ENCODE peak calls at places on chromosome 15, in ten cellular contexts. N is tibial nerve; O is suprapubic skin; I is fibroblast of lung; L is CD8-positive, alpha-beta memory T cell; C is GM23338; E is GM23248; T is OCI-LY7; U is spleen; S is IMR-90. Y is an unnamed sample.

GRCh38 chr15:85485956-85486567 is 105.7 kb downstream of the AKAP13 start:
- DNase-seq in O (no peak), E (peak; percentile 62), L (peak; percentile 56), N (peak; percentile 91), S (peak; percentile 81), I (peak; percentile 82), T (peak; percentile 81), C (peak; percentile 82), U (no peak), Y (no peak)

GRCh38 chr15:33654859-33655258 is 313.4 kb upstream of the CHRM5 start:
- DNase-seq in U (no peak), L (no peak), N (no peak), E (peak; percentile 38), O (no peak), C (peak; percentile 57), T (no peak), I (no peak), S (no peak), Y (no peak)

GRCh38 chr15:27509014-27509413 is 538.0 kb downstream of the GABRG3 start:
- DNase-seq in E (no peak), I (no peak), O (no peak), U (no peak), T (no peak), C (peak; percentile 35), L (no peak), S (no peak), N (no peak), Y (no peak)

GRCh38 chr15:83904107-83904720 is 250.3 kb downstream of the ADAMTSL3 start:
- DNase-seq in C (no peak), L (no peak), I (peak; percentile 85), N (peak; percentile 38), E (peak; percentile 65), O (no peak), U (no peak), S (peak; percentile 59), T (no peak), Y (no peak)

GRCh38 chr15:89330119-89330518 is 4.5 kb downstream of the POLG start:
- DNase-seq in E (no peak), T (no peak), U (no peak), L (no peak), I (no peak), N (no peak), S (no peak), O (peak; percentile 59), C (no peak), Y (no peak)

GRCh38 chr15:90174140-90174891 is 26.8 kb upstream of the SEMA4B start:
- DNase-seq in C (peak; percentile 39), O (peak; percentile 88), S (no peak), I (peak; percentile 48), T (no peak), N (peak; percentile 83), E (peak; percentile 45), L (no peak), U (no peak), Y (no peak)

GRCh38 chr15:79357566-79357965 is 46.7 kb downstream of the TMED3 start:
- DNase-seq in O (no peak), S (no peak), L (no peak), E (no peak), N (no peak), U (no peak), I (no peak), T (no peak), C (no peak), Y (no peak)

GRCh38 chr15:39016706-39017105 is 452.1 kb upstream of the RASGRP1 start:
- DNase-seq in U (no peak), I (peak; percentile 51), C (no peak), N (no peak), E (peak; percentile 54), T (no peak), S (peak; percentile 91), O (no peak), L (no peak), Y (no peak)

GRCh38 chr15:67067930-67068542 is 2.6 kb downstream of the SMAD3 start:
- DNase-seq in O (no peak), E (peak; percentile 56), N (no peak), U (no peak), C (no peak), T (no peak), I (no peak), L (no peak), S (peak; percentile 32), Y (no peak)

GRCh38 chr15:35986072-35986666 is 440.2 kb upstream of the DPH6 start:
- DNase-seq in O (no peak), E (no peak), T (no peak), C (no peak), U (peak; percentile 71), I (peak; percentile 15), N (peak; percentile 9), L (no peak), S (peak; percentile 4), Y (no peak)

GRCh38 chr15:93105510-93105909 is 16.5 kb upstream of the RGMA start:
- DNase-seq in L (no peak), O (no peak), E (no peak), T (no peak), C (no peak), U (no peak), I (no peak), N (no peak), S (no peak), Y (no peak)

GRCh38 chr15:31361764-31362120 is 35.1 kb downstream of the KLF13 start:
- DNase-seq in N (no peak), S (no peak), O (no peak), L (no peak), T (no peak), U (no peak), E (no peak), C (peak; percentile 48), I (peak; percentile 8), Y (no peak)

GRCh38 chr15:94324117-94324826 is 92.9 kb downstream of the MCTP2 start:
- DNase-seq in S (peak; percentile 65), T (peak; percentile 86), N (peak; percentile 17), U (no peak), I (peak; percentile 71), C (peak; percentile 74), L (peak; percentile 45), E (peak; percentile 71), O (no peak), Y (no peak)

GRCh38 chr15:36370735-36371115 is 208.7 kb upstream of the CDIN1 start:
- DNase-seq in C (no peak), O (no peak), N (no peak), S (peak; percentile 88), I (peak; percentile 68), L (no peak), U (no peak), T (no peak), E (peak; percentile 77), Y (no peak)

GRCh38 chr15:58269455-58270414 is 131.6 kb downstream of the AQP9 start:
- DNase-seq in C (peak; percentile 85), E (peak; percentile 77), I (peak; percentile 74), O (no peak), L (peak; percentile 48), N (peak; percentile 30), T (peak; percentile 60), U (no peak), S (peak; percentile 71), Y (no peak)

GRCh38 chr15:82873000-82873680 is 63.7 kb downstream of the WHAMM start:
- DNase-seq in T (no peak), C (no peak), S (no peak), L (no peak), E (no peak), U (no peak), N (no peak), O (peak; percentile 70), I (no peak), Y (peak; percentile 48)

GRCh38 chr15:96838088-96838487 is 507.6 kb downstream of the NR2F2 start:
- DNase-seq in T (no peak), U (no peak), I (peak; percentile 54), E (no peak), S (no peak), L (no peak), O (no peak), C (no peak), N (no peak), Y (no peak)

GRCh38 chr15:96177279-96177678 is 153.2 kb upstream of the NR2F2 start:
- DNase-seq in U (no peak), O (no peak), I (no peak), T (no peak), C (no peak), E (peak; percentile 3), S (no peak), N (no peak), L (no peak), Y (no peak)

GRCh38 chr15:52645916-52646315 is 33.3 kb downstream of the ATOSA start:
- DNase-seq in N (no peak), T (no peak), S (no peak), L (no peak), U (no peak), I (no peak), E (no peak), C (no peak), O (no peak), Y (no peak)

GRCh38 chr15:79943820-79944219 is 27.2 kb downstream of the BCL2A1 start:
- DNase-seq in I (peak; percentile 85), U (no peak), L (no peak), N (no peak), E (peak; percentile 61), C (no peak), S (peak; percentile 92), T (no peak), O (no peak), Y (no peak)

GRCh38 chr15:80156176-80156720 is 3.4 kb downstream of the FAH start:
- DNase-seq in T (no peak), S (no peak), E (no peak), N (no peak), U (no peak), C (no peak), I (no peak), O (no peak), L (no peak), Y (no peak)

GRCh38 chr15:74791667-74792066 is 9.8 kb downstream of the CSK start:
- DNase-seq in I (no peak), C (no peak), U (peak; percentile 80), N (no peak), T (no peak), E (no peak), S (no peak), O (no peak), L (no peak), Y (no peak)
- H3K4me1 ChIP-seq in I (peaks cover 45% of the 10 kb centered on the region), C (peaks cover 25% of the 10 kb centered on the region), U (peaks cover 98% of the 10 kb centered on the region), N (no peaks in the 10 kb centered on the region), T (peaks cover 97% of the 10 kb centered on the region), E (peaks cover 24% of the 10 kb centered on the region), S (peaks cover 24% of the 10 kb centered on the region), O (peaks cover 73% of the 10 kb centered on the region), L (peaks cover 99% of the 10 kb centered on the region), Y (peaks cover 51% of the 10 kb centered on the region)

GRCh38 chr15:42218953-42219596 is 11.0 kb upstream of the VPS39 start:
- DNase-seq in I (no peak), C (no peak), S (no peak), U (no peak), T (peak; percentile 57), L (no peak), O (no peak), E (no peak), N (no peak), Y (no peak)
- H3K36me3 ChIP-seq in I (peaks cover 5% of the 10 kb centered on the region), C (peaks cover 34% of the 10 kb centered on the region), S (peaks cover 29% of the 10 kb centered on the region), U (no peaks in the 10 kb centered on the region), T (peaks cover 52% of the 10 kb centered on the region), L (peaks cover 29% of the 10 kb centered on the region), O (peaks cover 85% of the 10 kb centered on the region), E (peaks cover 68% of the 10 kb centered on the region), N (no peaks in the 10 kb centered on the region), Y (peaks cover 76% of the 10 kb centered on the region)

GRCh38 chr15:49435201-49435600 is 12.2 kb downstream of the FGF7 start:
- DNase-seq in E (no peak), O (no peak), T (no peak), I (no peak), U (no peak), N (no peak), S (peak; percentile 80), C (no peak), L (no peak), Y (no peak)
- H3K4me3 ChIP-seq in E (peak overlapping the region; percentile 39), O (no peak overlapping the region), T (no peak overlapping the region), I (no peak overlapping the region), U (no peak overlapping the region), N (no peak overlapping the region), S (no peak overlapping the region), C (no peak overlapping the region), L (no peak overlapping the region), Y (no peak overlapping the region)

GRCh38 chr15:44728576-44729393 is 7.5 kb upstream of the TRIM69 start:
- DNase-seq in L (peak; percentile 97), U (peak; percentile 98), S (peak; percentile 99), O (peak; percentile 97), T (peak; percentile 98), C (peak; percentile 98), N (peak; percentile 98), E (peak; percentile 97), I (peak; percentile 100), Y (peak; percentile 95)
- H3K4me1 ChIP-seq in L (peaks cover 74% of the 10 kb centered on the region), U (peaks cover 78% of the 10 kb centered on the region), S (peaks cover 2% of the 10 kb centered on the region), O (peaks cover 56% of the 10 kb centered on the region), T (peaks cover 56% of the 10 kb centered on the region), C (peaks cover 5% of the 10 kb centered on the region), N (no peaks in the 10 kb centered on the region), E (peaks cover 34% of the 10 kb centered on the region), I (peaks cover 10% of the 10 kb centered on the region), Y (peaks cover 32% of the 10 kb centered on the region)